ENCODE peak calls at places on chromosomes 11 and 22, in four cellular contexts. One of them, this sample, is unnamed. For H3K36me3, the result is how much of the 10 kb centered on the place peaks cover.

GRCh38 chr11:6414874-6415328 is 4.0 kb downstream of the APBB1 start:
- DNase-seq in lung: no peak
- DNase-seq in CD8-positive, alpha-beta T cell: no peak
- DNase-seq in GM23248: no peak
- DNase-seq in this sample: no peak

GRCh38 chr22:50293441-50294318 is 13.8 kb downstream of the PLXNB2 start:
- DNase-seq in lung: peak
- DNase-seq in CD8-positive, alpha-beta T cell: no peak
- DNase-seq in GM23248: peak
- DNase-seq in this sample: peak

GRCh38 chr11:45001466-45002165 is 50.9 kb upstream of the TP53I11 start:
- DNase-seq in lung: no peak
- DNase-seq in CD8-positive, alpha-beta T cell: no peak
- DNase-seq in GM23248: no peak
- DNase-seq in this sample: no peak

GRCh38 chr22:23762866-23763578 is at the start of gene C22orf15:
- DNase-seq in lung: no peak
- DNase-seq in CD8-positive, alpha-beta T cell: no peak
- DNase-seq in GM23248: peak
- DNase-seq in this sample: no peak

GRCh38 chr11:26847459-26847858 is 125.6 kb upstream of the SLC5A12 start:
- DNase-seq in lung: no peak
- DNase-seq in CD8-positive, alpha-beta T cell: no peak
- DNase-seq in GM23248: peak
- DNase-seq in this sample: peak

GRCh38 chr11:19393941-19394340 is 153.2 kb upstream of the E2F8 start:
- DNase-seq in lung: no peak
- DNase-seq in CD8-positive, alpha-beta T cell: no peak
- DNase-seq in GM23248: peak
- DNase-seq in this sample: no peak

GRCh38 chr11:74460065-74460464 is 7.3 kb downstream of the KCNE3 start:
- DNase-seq in lung: no peak
- DNase-seq in CD8-positive, alpha-beta T cell: no peak
- DNase-seq in GM23248: no peak
- DNase-seq in this sample: no peak

GRCh38 chr11:79676396-79676795 is 235.6 kb upstream of the TENM4 start:
- DNase-seq in lung: no peak
- DNase-seq in CD8-positive, alpha-beta T cell: no peak
- DNase-seq in GM23248: no peak
- DNase-seq in this sample: no peak

GRCh38 chr11:12687740-12688139 is 13.5 kb downstream of the TEAD1 start:
- DNase-seq in lung: no peak
- DNase-seq in CD8-positive, alpha-beta T cell: no peak
- DNase-seq in GM23248: no peak
- DNase-seq in this sample: no peak

GRCh38 chr11:119478711-119479285 is 55.8 kb upstream of the THY1 start:
- DNase-seq in lung: no peak
- DNase-seq in CD8-positive, alpha-beta T cell: no peak
- DNase-seq in GM23248: no peak
- DNase-seq in this sample: no peak

GRCh38 chr11:62601114-62601363 is 626 bp downstream of the MTA2 start:
- DNase-seq in lung: no peak
- DNase-seq in CD8-positive, alpha-beta T cell: peak
- DNase-seq in GM23248: peak
- DNase-seq in this sample: no peak

GRCh38 chr22:33007485-33007884 is 50.7 kb downstream of the SYN3 start:
- DNase-seq in lung: no peak
- DNase-seq in CD8-positive, alpha-beta T cell: no peak
- DNase-seq in GM23248: no peak
- DNase-seq in this sample: no peak

GRCh38 chr11:48002565-48002964 is 22.2 kb downstream of the PTPRJ start:
- DNase-seq in lung: no peak
- DNase-seq in CD8-positive, alpha-beta T cell: no peak
- DNase-seq in GM23248: no peak
- DNase-seq in this sample: no peak

GRCh38 chr22:50209893-50210292 is 9.1 kb downstream of the SELENOO start:
- DNase-seq in lung: no peak
- DNase-seq in CD8-positive, alpha-beta T cell: peak
- DNase-seq in GM23248: peak
- DNase-seq in this sample: peak

GRCh38 chr11:44564653-44565007 is 833 bp upstream of the CD82 start:
- DNase-seq in lung: peak
- DNase-seq in CD8-positive, alpha-beta T cell: no peak
- DNase-seq in GM23248: peak
- DNase-seq in this sample: peak

GRCh38 chr11:32438883-32439487 is 3.6 kb upstream of the WT1 start:
- DNase-seq in lung: no peak
- DNase-seq in CD8-positive, alpha-beta T cell: no peak
- DNase-seq in GM23248: no peak
- DNase-seq in this sample: no peak

GRCh38 chr11:57527056-57527631 is 3.4 kb downstream of the TIMM10 start:
- DNase-seq in lung: peak
- DNase-seq in CD8-positive, alpha-beta T cell: peak
- DNase-seq in GM23248: peak
- DNase-seq in this sample: peak

GRCh38 chr11:106988151-106988806 is 30.0 kb downstream of the GUCY1A2 start:
- DNase-seq in lung: no peak
- DNase-seq in CD8-positive, alpha-beta T cell: no peak
- DNase-seq in GM23248: peak
- DNase-seq in this sample: peak

GRCh38 chr22:37062657-37063381 is 11.3 kb downstream of the KCTD17 start:
- DNase-seq in lung: no peak
- DNase-seq in CD8-positive, alpha-beta T cell: no peak
- DNase-seq in GM23248: no peak
- DNase-seq in this sample: no peak

GRCh38 chr22:49574861-49575702 is 252.6 kb downstream of the BRD1 start:
- DNase-seq in lung: no peak
- DNase-seq in CD8-positive, alpha-beta T cell: no peak
- DNase-seq in GM23248: no peak
- DNase-seq in this sample: no peak

GRCh38 chr11:82631722-82632630 is 101.7 kb downstream of the FAM181B start:
- DNase-seq in lung: no peak
- DNase-seq in CD8-positive, alpha-beta T cell: no peak
- DNase-seq in GM23248: peak
- DNase-seq in this sample: no peak

GRCh38 chr11:60974726-60975125 is 3.2 kb downstream of the CD6 start:
- DNase-seq in lung: no peak
- DNase-seq in CD8-positive, alpha-beta T cell: no peak
- DNase-seq in GM23248: no peak
- DNase-seq in this sample: no peak

GRCh38 chr22:49586873-49587272 is 240.8 kb downstream of the BRD1 start:
- DNase-seq in lung: no peak
- DNase-seq in CD8-positive, alpha-beta T cell: no peak
- DNase-seq in GM23248: no peak
- DNase-seq in this sample: no peak

GRCh38 chr11:64234840-64235379 is 526 bp downstream of the VEGFB start:
- DNase-seq in lung: no peak
- DNase-seq in CD8-positive, alpha-beta T cell: peak
- DNase-seq in GM23248: peak
- DNase-seq in this sample: no peak

GRCh38 chr11:80118071-80118470 is 677.2 kb upstream of the TENM4 start:
- DNase-seq in lung: no peak
- DNase-seq in CD8-positive, alpha-beta T cell: no peak
- DNase-seq in GM23248: no peak
- DNase-seq in this sample: no peak

GRCh38 chr11:6531267-6531752 is 34.2 kb downstream of the DNHD1 start:
- DNase-seq in lung: no peak
- DNase-seq in CD8-positive, alpha-beta T cell: no peak
- DNase-seq in GM23248: peak
- DNase-seq in this sample: peak

GRCh38 chr11:70490208-70490607 is 91.9 kb downstream of the CTTN start:
- DNase-seq in lung: no peak
- DNase-seq in CD8-positive, alpha-beta T cell: no peak
- DNase-seq in GM23248: no peak
- DNase-seq in this sample: no peak

GRCh38 chr11:67489203-67489859 is 6.5 kb downstream of the AIP start:
- DNase-seq in lung: no peak
- DNase-seq in CD8-positive, alpha-beta T cell: no peak
- DNase-seq in GM23248: no peak
- DNase-seq in this sample: no peak
- H3K36me3 ChIP-seq in lung: half or more
- H3K36me3 ChIP-seq in CD8-positive, alpha-beta T cell: half or more
- H3K36me3 ChIP-seq in GM23248: under half
- H3K36me3 ChIP-seq in this sample: under half

DNA sequence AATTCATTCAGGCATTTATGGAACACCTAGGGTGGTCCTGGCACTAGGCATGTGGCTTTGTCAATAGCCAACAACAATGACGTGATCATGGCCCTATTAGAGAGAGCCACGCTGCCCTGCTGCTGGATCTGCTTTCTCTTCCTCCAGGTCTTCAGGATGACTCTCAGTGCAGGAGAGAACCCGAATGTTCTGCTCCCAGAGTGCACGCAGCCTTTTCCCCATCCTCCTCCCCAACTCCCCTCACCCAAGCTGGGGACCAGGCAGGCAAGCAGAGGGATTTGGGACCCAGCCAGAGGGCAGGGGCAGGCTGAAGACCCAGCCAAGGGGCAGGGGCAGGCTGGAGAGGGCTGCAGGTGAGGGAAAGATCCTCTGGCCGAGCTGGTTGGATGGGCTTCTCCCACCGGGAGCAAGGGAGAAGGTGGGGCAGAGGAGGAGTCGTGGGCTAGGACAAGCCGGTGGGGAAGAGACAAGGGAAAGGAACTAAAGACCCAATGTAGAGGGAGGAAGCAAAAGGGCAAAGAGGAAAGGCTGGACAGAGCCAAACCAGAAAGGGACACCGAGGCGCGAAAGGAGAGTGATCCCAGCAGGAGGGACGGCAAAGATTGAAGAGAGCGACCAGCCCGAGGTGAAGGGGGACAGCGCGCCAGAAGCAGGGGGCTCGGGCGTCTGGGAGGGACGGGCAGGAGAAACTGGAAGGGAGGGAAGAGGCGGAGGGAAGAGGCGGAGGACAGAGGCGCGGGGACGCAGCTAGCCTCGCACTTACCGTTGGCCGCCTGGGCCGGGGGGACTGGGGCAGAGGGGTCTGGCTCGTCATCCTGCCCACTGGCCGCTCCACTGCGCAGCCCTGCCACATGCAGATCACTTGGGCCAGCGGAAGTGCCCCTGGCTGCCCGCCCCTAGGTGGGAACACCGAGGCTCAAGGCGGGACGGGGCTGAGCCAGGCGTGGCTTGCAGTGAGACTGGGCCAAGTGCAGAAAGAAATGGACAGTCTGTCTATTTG is at the start of gene KCTD14:
- DNase-seq in lung: peak
- DNase-seq in CD8-positive, alpha-beta T cell: no peak
- DNase-seq in GM23248: peak
- DNase-seq in this sample: no peak
- H3K27ac ChIP-seq in lung: peak
- H3K27ac ChIP-seq in CD8-positive, alpha-beta T cell: no peak
- H3K27ac ChIP-seq in GM23248: no peak
- H3K27ac ChIP-seq in this sample: no peak

DNA sequence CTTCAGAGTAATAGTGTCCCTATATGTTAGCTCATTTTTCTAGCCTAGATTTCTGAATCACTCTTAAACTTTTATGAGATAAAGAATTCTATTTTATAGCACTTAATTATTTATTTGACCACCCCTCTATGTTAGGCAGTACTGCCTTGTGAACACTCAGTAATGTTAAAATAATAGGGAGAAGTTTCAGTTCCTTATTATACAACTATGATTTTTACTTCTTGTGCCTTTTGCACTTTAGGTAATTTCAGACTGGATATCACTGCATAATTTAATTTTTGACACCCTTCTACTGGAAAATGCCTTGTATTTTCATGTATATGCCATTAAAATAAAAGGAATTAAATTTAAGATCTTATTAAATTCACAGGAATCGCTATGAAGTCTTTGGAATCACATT is 3.1 kb downstream of the BCO2 start:
- DNase-seq in lung: no peak
- DNase-seq in CD8-positive, alpha-beta T cell: no peak
- DNase-seq in GM23248: no peak
- DNase-seq in this sample: no peak
- H3K4me3 ChIP-seq in lung: no peak
- H3K4me3 ChIP-seq in CD8-positive, alpha-beta T cell: no peak
- H3K4me3 ChIP-seq in GM23248: no peak
- H3K4me3 ChIP-seq in this sample: no peak

GRCh38 chr11:501683-502287 is 5.3 kb downstream of the RNH1 start:
- DNase-seq in lung: no peak
- DNase-seq in CD8-positive, alpha-beta T cell: no peak
- DNase-seq in GM23248: no peak
- DNase-seq in this sample: no peak

GRCh38 chr11:497565-498296 is 9.3 kb downstream of the RNH1 start:
- DNase-seq in lung: no peak
- DNase-seq in CD8-positive, alpha-beta T cell: no peak
- DNase-seq in GM23248: no peak
- DNase-seq in this sample: no peak

GRCh38 chr11:498297-499181 is 8.5 kb downstream of the RNH1 start:
- DNase-seq in lung: no peak
- DNase-seq in CD8-positive, alpha-beta T cell: no peak
- DNase-seq in GM23248: no peak
- DNase-seq in this sample: no peak

GRCh38 chr11:501001-501682 is 5.9 kb downstream of the RNH1 start:
- DNase-seq in lung: no peak
- DNase-seq in CD8-positive, alpha-beta T cell: no peak
- DNase-seq in GM23248: no peak
- DNase-seq in this sample: no peak

GRCh38 chr11:499201-500076 is 7.6 kb downstream of the RNH1 start:
- DNase-seq in lung: no peak
- DNase-seq in CD8-positive, alpha-beta T cell: no peak
- DNase-seq in GM23248: no peak
- DNase-seq in this sample: no peak
- H3K36me3 ChIP-seq in lung: half or more
- H3K36me3 ChIP-seq in CD8-positive, alpha-beta T cell: under half
- H3K36me3 ChIP-seq in GM23248: under half
- H3K36me3 ChIP-seq in this sample: half or more

DNA sequence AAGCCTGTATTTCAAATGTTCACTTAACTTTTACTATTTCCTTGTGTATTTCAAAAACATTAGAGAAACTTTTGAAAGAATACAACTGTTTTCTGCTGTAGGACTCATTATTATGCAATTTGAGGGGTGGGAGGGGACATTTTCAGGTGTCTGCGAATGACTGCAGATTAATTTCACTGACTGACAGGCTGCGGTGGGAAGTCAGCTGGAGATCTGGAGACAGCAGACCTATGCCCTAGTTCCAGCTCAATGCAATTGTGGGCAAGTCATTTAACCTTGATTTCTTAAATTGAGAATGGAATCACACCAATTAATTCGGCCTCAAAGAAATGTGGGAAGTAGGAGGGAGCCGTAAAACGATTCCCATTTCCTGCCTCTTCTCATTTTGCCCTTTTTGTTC is 128.7 kb downstream of the ARL14EP start:
- DNase-seq in lung: no peak
- DNase-seq in CD8-positive, alpha-beta T cell: no peak
- DNase-seq in GM23248: no peak
- DNase-seq in this sample: no peak
- H3K27ac ChIP-seq in lung: no peak
- H3K27ac ChIP-seq in CD8-positive, alpha-beta T cell: no peak
- H3K27ac ChIP-seq in GM23248: no peak
- H3K27ac ChIP-seq in this sample: no peak

GRCh38 chr22:18110194-18110943 is at the start of gene TUBA8:
- DNase-seq in lung: no peak
- DNase-seq in CD8-positive, alpha-beta T cell: no peak
- DNase-seq in GM23248: peak
- DNase-seq in this sample: peak
- H3K4me3 ChIP-seq in lung: peak
- H3K4me3 ChIP-seq in CD8-positive, alpha-beta T cell: peak
- H3K4me3 ChIP-seq in GM23248: peak
- H3K4me3 ChIP-seq in this sample: peak

This sample was measured in brain microvascular endothelial cell.